ENCODE peak calls at places on chromosomes 2 and 18, in four cellular contexts. One of them, this sample, is unnamed.

GRCh38 chr2:236631361-236632291 is 62.0 kb downstream of the ACKR3 start:
- DNase-seq in CD8-positive, alpha-beta T cell: no peak
- DNase-seq in foreskin fibroblast: no peak
- DNase-seq in lower leg skin: peak; percentile 82
- DNase-seq in this sample: no peak

GRCh38 chr2:113711857-113712256 is 44.6 kb downstream of the SLC35F5 start:
- DNase-seq in CD8-positive, alpha-beta T cell: no peak
- DNase-seq in foreskin fibroblast: no peak
- DNase-seq in lower leg skin: no peak
- DNase-seq in this sample: no peak

GRCh38 chr2:62724886-62725711 is 19.6 kb downstream of the EHBP1 start:
- DNase-seq in CD8-positive, alpha-beta T cell: no peak
- DNase-seq in foreskin fibroblast: peak; percentile 11
- DNase-seq in lower leg skin: no peak
- DNase-seq in this sample: no peak

GRCh38 chr18:21262979-21263378 is 20.9 kb downstream of the GREB1L start:
- DNase-seq in CD8-positive, alpha-beta T cell: no peak
- DNase-seq in foreskin fibroblast: no peak
- DNase-seq in lower leg skin: no peak
- DNase-seq in this sample: no peak

GRCh38 chr2:180742809-180743208 is 237.6 kb upstream of the UBE2E3 start:
- DNase-seq in CD8-positive, alpha-beta T cell: no peak
- DNase-seq in foreskin fibroblast: no peak
- DNase-seq in lower leg skin: no peak
- DNase-seq in this sample: no peak

GRCh38 chr2:48723125-48723524 is 32.4 kb downstream of the LHCGR start:
- DNase-seq in CD8-positive, alpha-beta T cell: no peak
- DNase-seq in foreskin fibroblast: peak; percentile 19
- DNase-seq in lower leg skin: no peak
- DNase-seq in this sample: no peak

GRCh38 chr2:85765081-85765731 is 11.4 kb downstream of the ATOH8 start:
- DNase-seq in CD8-positive, alpha-beta T cell: no peak
- DNase-seq in foreskin fibroblast: no peak
- DNase-seq in lower leg skin: no peak
- DNase-seq in this sample: no peak

GRCh38 chr18:3449702-3450357 is at the start of gene TGIF1:
- DNase-seq in CD8-positive, alpha-beta T cell: peak; percentile 36
- DNase-seq in foreskin fibroblast: peak; percentile 94
- DNase-seq in lower leg skin: peak; percentile 98
- DNase-seq in this sample: no peak

GRCh38 chr2:19868705-19869550 is 32.9 kb downstream of the TTC32 start:
- DNase-seq in CD8-positive, alpha-beta T cell: peak; percentile 54
- DNase-seq in foreskin fibroblast: peak; percentile 64
- DNase-seq in lower leg skin: peak; percentile 90
- DNase-seq in this sample: no peak

GRCh38 chr2:128986867-128987268 is 668.2 kb upstream of the HS6ST1 start:
- DNase-seq in CD8-positive, alpha-beta T cell: no peak
- DNase-seq in foreskin fibroblast: no peak
- DNase-seq in lower leg skin: peak; percentile 82
- DNase-seq in this sample: no peak

GRCh38 chr2:105294844-105295481 is 34.6 kb downstream of the TGFBRAP1 start:
- DNase-seq in CD8-positive, alpha-beta T cell: no peak
- DNase-seq in foreskin fibroblast: peak; percentile 79
- DNase-seq in lower leg skin: no peak
- DNase-seq in this sample: peak; percentile 44

GRCh38 chr18:48853588-48853987 is 97.2 kb downstream of the SMAD7 start:
- DNase-seq in CD8-positive, alpha-beta T cell: no peak
- DNase-seq in foreskin fibroblast: no peak
- DNase-seq in lower leg skin: no peak
- DNase-seq in this sample: no peak

GRCh38 chr18:79814373-79814772 is 16.6 kb downstream of the KCNG2 start:
- DNase-seq in CD8-positive, alpha-beta T cell: no peak
- DNase-seq in foreskin fibroblast: no peak
- DNase-seq in lower leg skin: peak; percentile 26
- DNase-seq in this sample: no peak

GRCh38 chr2:9336534-9337354 is 86.6 kb downstream of the ITGB1BP1 start:
- DNase-seq in CD8-positive, alpha-beta T cell: no peak
- DNase-seq in foreskin fibroblast: peak; percentile 98
- DNase-seq in lower leg skin: no peak
- DNase-seq in this sample: peak; percentile 40

GRCh38 chr18:21513292-21513691 is 87.2 kb downstream of the ESCO1 start:
- DNase-seq in CD8-positive, alpha-beta T cell: no peak
- DNase-seq in foreskin fibroblast: peak; percentile 10
- DNase-seq in lower leg skin: no peak
- DNase-seq in this sample: no peak

GRCh38 chr2:29363111-29363510 is 247.9 kb downstream of the CLIP4 start:
- DNase-seq in CD8-positive, alpha-beta T cell: no peak
- DNase-seq in foreskin fibroblast: no peak
- DNase-seq in lower leg skin: no peak
- DNase-seq in this sample: no peak

GRCh38 chr2:96816836-96817702 is 1.0 kb downstream of the CNNM3 start:
- DNase-seq in CD8-positive, alpha-beta T cell: no peak
- DNase-seq in foreskin fibroblast: peak; percentile 58
- DNase-seq in lower leg skin: no peak
- DNase-seq in this sample: peak; percentile 11

GRCh38 chr2:85754313-85755095 is 713 bp downstream of the ATOH8 start:
- DNase-seq in CD8-positive, alpha-beta T cell: no peak
- DNase-seq in foreskin fibroblast: peak; percentile 71
- DNase-seq in lower leg skin: no peak
- DNase-seq in this sample: no peak

GRCh38 chr2:275457-275856 is 10.7 kb downstream of the ACP1 start:
- DNase-seq in CD8-positive, alpha-beta T cell: no peak
- DNase-seq in foreskin fibroblast: no peak
- DNase-seq in lower leg skin: no peak
- DNase-seq in this sample: no peak

GRCh38 chr2:10169581-10169980 is 47.0 kb downstream of the RRM2 start:
- DNase-seq in CD8-positive, alpha-beta T cell: no peak
- DNase-seq in foreskin fibroblast: no peak
- DNase-seq in lower leg skin: no peak
- DNase-seq in this sample: no peak

GRCh38 chr18:40157120-40157519 is 1797.9 kb upstream of the PIK3C3 start:
- DNase-seq in CD8-positive, alpha-beta T cell: no peak
- DNase-seq in foreskin fibroblast: no peak
- DNase-seq in lower leg skin: no peak
- DNase-seq in this sample: no peak

GRCh38 chr2:120226296-120226695 is 3.1 kb upstream of the TMEM185B start:
- DNase-seq in CD8-positive, alpha-beta T cell: no peak
- DNase-seq in foreskin fibroblast: no peak
- DNase-seq in lower leg skin: no peak
- DNase-seq in this sample: no peak

GRCh38 chr2:100733344-100734187 is 86.4 kb upstream of the NPAS2 start:
- DNase-seq in CD8-positive, alpha-beta T cell: no peak
- DNase-seq in foreskin fibroblast: peak; percentile 96
- DNase-seq in lower leg skin: peak; percentile 91
- DNase-seq in this sample: peak; percentile 76

GRCh38 chr2:95060446-95061118 is 35.1 kb downstream of the MAL start:
- DNase-seq in CD8-positive, alpha-beta T cell: no peak
- DNase-seq in foreskin fibroblast: no peak
- DNase-seq in lower leg skin: peak; percentile 78
- DNase-seq in this sample: no peak

GRCh38 chr2:204195498-204195897 is 258.9 kb downstream of the ICOS start:
- DNase-seq in CD8-positive, alpha-beta T cell: no peak
- DNase-seq in foreskin fibroblast: no peak
- DNase-seq in lower leg skin: no peak
- DNase-seq in this sample: no peak

GRCh38 chr2:25714740-25715139 is 41.4 kb upstream of the DTNB start:
- DNase-seq in CD8-positive, alpha-beta T cell: no peak
- DNase-seq in foreskin fibroblast: peak; percentile 66
- DNase-seq in lower leg skin: no peak
- DNase-seq in this sample: no peak

GRCh38 chr2:7986431-7986830 is 695.4 kb upstream of the ID2 start:
- DNase-seq in CD8-positive, alpha-beta T cell: no peak
- DNase-seq in foreskin fibroblast: no peak
- DNase-seq in lower leg skin: no peak
- DNase-seq in this sample: no peak

GRCh38 chr2:197158138-197158537 is 152.4 kb downstream of the ANKRD44 start:
- DNase-seq in CD8-positive, alpha-beta T cell: no peak
- DNase-seq in foreskin fibroblast: no peak
- DNase-seq in lower leg skin: no peak
- DNase-seq in this sample: no peak
- H3K4me3 ChIP-seq in CD8-positive, alpha-beta T cell: no peak overlapping the region
- H3K4me3 ChIP-seq in foreskin fibroblast: no peak overlapping the region
- H3K4me3 ChIP-seq in lower leg skin: no peak overlapping the region
- H3K4me3 ChIP-seq in this sample: no peak overlapping the region

DNA sequence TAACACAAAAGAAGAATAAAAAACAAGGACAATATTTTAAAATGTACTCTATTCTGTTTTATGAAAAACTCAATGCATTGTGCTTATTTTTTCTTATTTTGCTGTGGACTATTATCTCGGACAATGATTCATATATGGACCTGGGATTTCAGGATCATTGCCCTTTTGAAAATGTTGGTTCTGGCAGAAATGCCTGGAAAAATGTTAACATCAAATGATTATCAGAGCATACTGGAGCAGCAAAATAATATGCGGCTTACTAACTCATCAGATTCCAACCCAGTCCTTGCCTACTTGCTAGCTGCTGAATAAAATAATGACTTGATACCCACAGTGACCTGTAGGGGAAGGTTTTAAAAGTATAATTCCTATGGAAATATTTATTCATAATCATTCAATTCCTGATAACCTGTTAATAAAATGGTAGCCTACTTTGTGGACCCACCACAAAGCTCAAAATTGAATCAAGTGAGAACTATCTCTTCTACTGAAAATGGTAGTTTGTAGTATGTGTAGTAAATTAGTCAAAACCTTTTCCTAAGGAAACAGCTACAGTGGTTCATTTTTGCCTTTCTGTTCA is 117.4 kb downstream of the NEB start:
- DNase-seq in CD8-positive, alpha-beta T cell: no peak
- DNase-seq in foreskin fibroblast: no peak
- DNase-seq in lower leg skin: no peak
- DNase-seq in this sample: no peak
- TF ChIP-seq CTCF in CD8-positive, alpha-beta T cell: no peak
- TF ChIP-seq CTCF in foreskin fibroblast: no peak
- TF ChIP-seq CTCF in lower leg skin: no peak
- TF ChIP-seq CTCF in this sample: no peak

GRCh38 chr2:234631896-234632514 is 135.1 kb upstream of the ARL4C start:
- DNase-seq in CD8-positive, alpha-beta T cell: no peak
- DNase-seq in foreskin fibroblast: no peak
- DNase-seq in lower leg skin: no peak
- DNase-seq in this sample: no peak

GRCh38 chr2:234630676-234631350 is 133.9 kb upstream of the ARL4C start:
- DNase-seq in CD8-positive, alpha-beta T cell: no peak
- DNase-seq in foreskin fibroblast: peak; percentile 52
- DNase-seq in lower leg skin: no peak
- DNase-seq in this sample: no peak

GRCh38 chr2:234635284-234635683 is 138.4 kb upstream of the ARL4C start:
- DNase-seq in CD8-positive, alpha-beta T cell: no peak
- DNase-seq in foreskin fibroblast: peak; percentile 30
- DNase-seq in lower leg skin: no peak
- DNase-seq in this sample: no peak

GRCh38 chr2:234633581-234634230 is 136.8 kb upstream of the ARL4C start:
- DNase-seq in CD8-positive, alpha-beta T cell: no peak
- DNase-seq in foreskin fibroblast: no peak
- DNase-seq in lower leg skin: peak; percentile 65
- DNase-seq in this sample: no peak

DNA sequence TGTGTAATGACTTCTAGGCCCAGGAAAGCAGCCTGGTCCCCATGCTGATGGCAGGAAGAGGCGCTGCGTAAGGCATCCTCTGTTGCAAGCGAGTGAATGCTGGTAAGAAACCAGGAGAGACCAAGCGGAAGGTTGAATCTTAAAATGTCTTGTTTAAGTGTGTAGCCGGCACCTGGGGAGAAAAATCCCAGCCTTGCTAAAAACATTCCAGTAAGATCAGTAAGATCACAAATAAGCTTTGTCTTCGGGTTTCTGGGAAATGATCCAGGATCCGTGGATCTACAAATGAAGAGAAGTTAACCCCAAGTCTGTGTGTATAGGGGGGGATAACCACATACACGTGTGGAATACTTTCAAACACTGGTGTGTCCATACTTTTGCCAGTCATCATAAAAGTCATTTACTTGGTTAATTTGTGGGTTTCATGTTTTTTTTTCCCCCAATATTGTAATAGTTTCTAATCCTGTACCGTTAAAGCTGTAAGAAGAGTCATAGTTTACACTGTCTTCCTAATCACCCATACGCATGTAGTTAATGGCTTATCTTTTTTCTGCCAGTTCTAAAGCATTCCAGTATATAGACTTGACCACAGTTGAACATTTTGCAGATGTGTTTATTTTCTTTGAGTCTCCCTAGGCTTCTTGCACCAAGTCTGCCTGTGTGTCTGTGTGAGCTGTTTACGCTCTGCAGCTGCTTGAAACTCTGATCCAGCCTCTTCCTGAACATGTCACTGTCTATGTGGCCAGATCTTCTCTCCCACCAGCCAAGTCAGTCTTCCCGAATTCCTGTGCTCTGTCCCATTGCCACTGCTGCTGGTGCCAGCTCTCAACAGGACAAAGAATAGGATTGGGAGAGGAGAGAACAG is 135.9 kb upstream of the ARL4C start:
- DNase-seq in CD8-positive, alpha-beta T cell: no peak
- DNase-seq in foreskin fibroblast: peak; percentile 89
- DNase-seq in lower leg skin: no peak
- DNase-seq in this sample: peak; percentile 78
- H3K4me3 ChIP-seq in CD8-positive, alpha-beta T cell: no peak overlapping the region
- H3K4me3 ChIP-seq in foreskin fibroblast: no peak overlapping the region
- H3K4me3 ChIP-seq in lower leg skin: no peak overlapping the region
- H3K4me3 ChIP-seq in this sample: no peak overlapping the region

GRCh38 chr2:171579481-171579880 is 57.2 kb downstream of the CYBRD1 start:
- DNase-seq in CD8-positive, alpha-beta T cell: no peak
- DNase-seq in foreskin fibroblast: peak; percentile 39
- DNase-seq in lower leg skin: no peak
- DNase-seq in this sample: no peak
- TF ChIP-seq CTCF in CD8-positive, alpha-beta T cell: no peak
- TF ChIP-seq CTCF in foreskin fibroblast: no peak
- TF ChIP-seq CTCF in lower leg skin: no peak
- TF ChIP-seq CTCF in this sample: no peak

GRCh38 chr2:47405757-47406156 is 2.8 kb downstream of the MSH2 start:
- DNase-seq in CD8-positive, alpha-beta T cell: no peak
- DNase-seq in foreskin fibroblast: no peak
- DNase-seq in lower leg skin: no peak
- DNase-seq in this sample: no peak
- H3K4me3 ChIP-seq in CD8-positive, alpha-beta T cell: no peak overlapping the region
- H3K4me3 ChIP-seq in foreskin fibroblast: no peak overlapping the region
- H3K4me3 ChIP-seq in lower leg skin: no peak overlapping the region
- H3K4me3 ChIP-seq in this sample: no peak overlapping the region

This sample was measured in AG09309.